ENCODE peak calls at places on chromosomes 7 and 10, in four cellular contexts. B is sigmoid colon, P is mammary epithelial cell, E is IMR-90. C is an unnamed sample. For H3K4me1 and H3K36me3, the result is how much of the 10 kb centered on the place peaks cover.

GRCh38 chr7:137583199-137583598 is 239.7 kb upstream of the PTN start:
- DNase-seq in B (no peak), P (no peak), E (no peak), C (no peak)

GRCh38 chr7:195830-196128 is 3.4 kb downstream of the FAM20C start:
- DNase-seq in E (no peak), B (no peak), P (no peak), C (no peak)

GRCh38 chr10:104049497-104050250 is 36.0 kb downstream of the COL17A1 start:
- DNase-seq in E (peak), P (peak), B (no peak), C (no peak)

GRCh38 chr7:147079083-147079482 is 962.5 kb downstream of the CNTNAP2 start:
- DNase-seq in B (no peak), E (no peak), P (no peak), C (no peak)

GRCh38 chr7:157669768-157670345 is 333.1 kb downstream of the DNAJB6 start:
- DNase-seq in E (no peak), B (peak), P (no peak), C (no peak)

GRCh38 chr7:112052993-112053392 is 153.2 kb downstream of the DOCK4 start:
- DNase-seq in P (no peak), B (no peak), E (peak), C (no peak)

GRCh38 chr7:40879941-40880558 is 745.2 kb downstream of the SUGCT start:
- DNase-seq in B (no peak), E (no peak), P (no peak), C (no peak)

GRCh38 chr10:128221128-128221527 is 94.9 kb upstream of the MKI67 start:
- DNase-seq in E (no peak), B (no peak), P (no peak), C (no peak)

GRCh38 chr7:4189151-4189570 is 492.9 kb upstream of the FOXK1 start:
- DNase-seq in P (peak), B (peak), E (peak), C (peak)

GRCh38 chr7:148914208-148914777 is 30.2 kb upstream of the EZH2 start:
- DNase-seq in E (peak), B (no peak), P (peak), C (no peak)

GRCh38 chr10:11018426-11018818 is 750 bp downstream of the CELF2 start:
- DNase-seq in B (peak), P (no peak), E (no peak), C (no peak)

GRCh38 chr10:7411671-7412481 is 1.0 kb upstream of the SFMBT2 start:
- DNase-seq in P (no peak), B (no peak), E (no peak), C (no peak)

GRCh38 chr7:1829111-1829510 is 159.0 kb downstream of the ELFN1 start:
- DNase-seq in B (peak), E (no peak), P (no peak), C (no peak)

GRCh38 chr10:68103237-68103866 is 5.9 kb upstream of the MYPN start:
- DNase-seq in B (no peak), P (no peak), E (no peak), C (no peak)

GRCh38 chr7:134710854-134711624 is 64.4 kb downstream of the BPGM start:
- DNase-seq in P (peak), E (peak), B (no peak), C (no peak)

GRCh38 chr10:52526251-52526823 is 212.3 kb downstream of the DKK1 start:
- DNase-seq in P (peak), E (peak), B (no peak), C (no peak)

GRCh38 chr10:10644317-10645111 is 373.2 kb upstream of the CELF2 start:
- DNase-seq in B (no peak), E (peak), P (no peak), C (no peak)

GRCh38 chr7:151689196-151689971 is 169.7 kb upstream of the RHEB start:
- DNase-seq in B (no peak), P (peak), E (no peak), C (peak)

GRCh38 chr7:66845382-66846095 is 75.5 kb upstream of the TMEM248 start:
- DNase-seq in E (no peak), P (no peak), B (no peak), C (no peak)

GRCh38 chr10:11176746-11177145 is 159.1 kb downstream of the CELF2 start:
- DNase-seq in B (no peak), P (no peak), E (no peak), C (no peak)

GRCh38 chr7:55571534-55572377 is 546 bp downstream of the VOPP1 start:
- DNase-seq in P (peak), B (peak), E (peak), C (no peak)

GRCh38 chr7:2775376-2775775 is 68.7 kb downstream of the GNA12 start:
- DNase-seq in E (no peak), B (peak), P (no peak), C (no peak)

GRCh38 chr7:105268056-105268455 is 120.7 kb downstream of the SRPK2 start:
- DNase-seq in E (peak), B (no peak), P (peak), C (no peak)

GRCh38 chr10:124104011-124104627 is 10.7 kb upstream of the CHST15 start:
- DNase-seq in E (no peak), B (no peak), P (no peak), C (no peak)

GRCh38 chr10:124105594-124105993 is 12.2 kb upstream of the CHST15 start:
- DNase-seq in B (no peak), E (no peak), P (peak), C (no peak)

GRCh38 chr10:124106241-124106905 is 13.0 kb upstream of the CHST15 start:
- DNase-seq in B (peak), E (peak), P (peak), C (peak)

GRCh38 chr10:124101351-124101750 is 8.0 kb upstream of the CHST15 start:
- DNase-seq in P (peak), E (no peak), B (no peak), C (no peak)

GRCh38 chr10:124105045-124105444 is 11.6 kb upstream of the CHST15 start:
- DNase-seq in P (no peak), E (no peak), B (no peak), C (no peak)
- H3K4me1 ChIP-seq in P (under half), E (under half), B (under half), C (under half)

DNA sequence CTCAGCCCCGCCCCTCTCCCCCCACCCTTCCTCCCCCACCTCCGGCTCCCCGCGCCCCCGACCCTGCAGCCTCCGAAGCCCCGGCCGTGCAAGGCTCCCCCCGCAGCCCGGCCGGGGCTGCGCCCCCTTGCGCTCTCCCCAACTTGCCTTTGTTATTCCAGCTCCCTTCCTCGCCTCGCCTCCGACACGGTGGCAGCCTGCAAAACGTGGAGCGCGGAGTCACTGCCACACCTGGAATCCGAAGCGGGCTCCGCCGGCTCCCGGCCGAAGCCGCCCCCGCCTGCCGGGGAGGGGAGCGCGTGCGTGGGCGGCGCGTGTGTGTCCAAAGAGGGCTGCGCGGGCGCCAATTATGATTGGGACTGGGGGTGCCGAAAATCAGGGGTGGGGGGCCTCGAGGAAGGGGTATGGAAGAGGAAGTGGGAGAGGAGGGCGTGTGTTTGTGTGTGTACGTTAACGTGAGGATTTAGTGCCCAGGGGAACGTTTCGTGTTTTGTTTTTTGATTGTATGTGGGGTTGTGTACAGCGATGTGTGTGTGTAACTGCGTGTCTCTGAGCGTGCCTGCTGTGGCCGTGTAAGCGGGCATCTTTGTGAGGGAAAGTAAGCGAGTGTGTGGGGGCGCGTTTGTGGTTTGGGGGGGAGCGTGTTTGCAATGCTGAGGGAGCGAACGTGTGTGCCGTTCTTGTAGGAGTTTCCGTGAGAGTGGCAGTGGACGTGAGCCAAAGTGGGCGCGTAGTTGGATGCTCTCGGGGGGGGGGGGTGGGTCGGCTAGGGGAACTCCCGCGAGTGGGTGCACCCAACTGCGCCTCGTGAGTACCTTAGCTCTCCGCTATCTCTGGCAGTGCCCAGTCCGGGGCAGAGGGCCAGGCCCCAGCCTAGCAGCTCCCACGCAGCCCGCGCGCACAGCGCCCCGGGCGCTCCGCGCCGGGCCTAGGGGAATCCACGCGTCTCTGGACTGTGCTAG is 1.2 kb upstream of the ZMIZ1 start:
- DNase-seq in P (peak), B (peak), E (peak), C (peak)
- TF ChIP-seq CTCF in P (no peak), B (no peak), E (peak), C (peak)

DNA sequence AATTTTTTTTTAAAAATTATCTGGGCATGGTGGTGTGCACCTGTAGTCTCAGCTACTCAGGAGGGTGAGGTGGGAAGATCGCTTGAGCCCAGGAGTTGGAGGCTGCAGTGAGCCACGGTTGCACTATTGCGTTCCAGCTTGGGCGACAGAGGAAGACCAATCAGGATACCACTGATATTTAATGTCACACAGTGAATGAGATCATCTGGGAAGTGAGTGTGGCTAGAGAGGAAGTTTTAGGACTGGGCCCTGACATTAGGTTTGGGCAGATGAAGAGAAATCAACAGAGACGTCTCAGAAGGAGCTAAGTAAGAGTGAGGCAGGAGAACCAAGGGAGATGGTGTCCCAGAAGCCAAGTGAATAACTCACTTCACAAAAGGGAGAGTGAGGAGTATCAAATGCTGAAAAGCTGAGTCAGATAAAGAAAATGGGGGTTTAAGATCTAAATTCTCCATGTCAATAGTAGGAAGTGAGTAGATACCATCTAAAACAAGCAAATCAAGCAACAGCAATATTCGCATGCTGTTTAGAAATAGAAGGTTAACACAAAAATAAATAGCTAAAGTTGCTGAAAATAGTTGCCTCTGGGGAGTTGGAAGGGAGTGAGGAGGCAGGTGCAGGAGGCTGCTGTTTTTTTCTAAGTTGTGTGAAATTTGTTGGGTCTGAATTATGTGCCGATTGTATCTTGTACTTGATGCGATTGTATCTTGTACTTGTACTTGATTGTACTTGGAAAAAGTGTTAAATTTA is 11.5 kb downstream of the PILRA start:
- DNase-seq in P (no peak), B (no peak), E (no peak), C (no peak)
- H3K36me3 ChIP-seq in P (under half), B (under half), E (under half), C (under half)

GRCh38 chr10:44971419-44971818 is 7.2 kb downstream of the DEPP1 start:
- DNase-seq in B (peak), P (no peak), E (no peak), C (no peak)
- H3K4me1 ChIP-seq in B (under half), P (under half), E (under half), C (under half)